ENCODE peak calls at places on chromosomes 16 and 17, in ten cellular contexts. S is natural killer cell; R is fibroblast of the conjunctiva; Z is heart right ventricle; B is Jurkat, Clone E6-1; Y is cardiac muscle cell; J is progenitor cell of endocrine pancreas; G is GM23248; F is GM03348; C is astrocyte. Q is an unnamed sample.
A peak's percentile ranks its signal among the peaks of the same experiment; 100 is the strongest.

GRCh38 chr17:49227436-49228261 is 2.9 kb downstream of the PHOSPHO1 start:
- DNase-seq in S (peak; percentile 73), R (peak; percentile 34), Z (peak; percentile 74), B (peak; percentile 75), Y (peak; percentile 81), J (peak; percentile 49), G (peak; percentile 66), F (peak; percentile 85), C (peak; percentile 23), Q (peak; percentile 79)

GRCh38 chr17:27496005-27496404 is 39.8 kb downstream of the KSR1 start:
- DNase-seq in S (no peak), R (no peak), Z (no peak), B (no peak), Y (no peak), J (no peak), G (no peak), F (no peak), C (no peak), Q (no peak)

GRCh38 chr17:28151001-28151400 is 108.5 kb downstream of the NLK start:
- DNase-seq in S (no peak), R (no peak), Z (no peak), B (no peak), Y (no peak), J (no peak), G (no peak), F (no peak), C (no peak), Q (no peak)

GRCh38 chr16:78199325-78200022 is 100.0 kb downstream of the WWOX start:
- DNase-seq in S (no peak), R (no peak), Z (no peak), B (no peak), Y (no peak), J (no peak), G (no peak), F (no peak), C (no peak), Q (no peak)

GRCh38 chr16:27481282-27481934 is 68.3 kb downstream of the GTF3C1 start:
- DNase-seq in S (no peak), R (no peak), Z (no peak), B (no peak), Y (no peak), J (no peak), G (no peak), F (no peak), C (no peak), Q (no peak)

GRCh38 chr17:73641779-73642580 is 2.3 kb downstream of the SDK2 start:
- DNase-seq in S (no peak), R (no peak), Z (no peak), B (no peak), Y (no peak), J (no peak), G (no peak), F (no peak), C (no peak), Q (no peak)

GRCh38 chr16:50711862-50712567 is 18.6 kb downstream of the NOD2 start:
- DNase-seq in S (no peak), R (no peak), Z (peak; percentile 68), B (no peak), Y (no peak), J (no peak), G (no peak), F (no peak), C (no peak), Q (peak; percentile 45)

GRCh38 chr17:39908789-39909352 is 9.6 kb downstream of the GSDMB start:
- DNase-seq in S (no peak), R (no peak), Z (no peak), B (no peak), Y (no peak), J (no peak), G (no peak), F (no peak), C (no peak), Q (no peak)

GRCh38 chr16:11202260-11203091 is 53.5 kb downstream of the SOCS1 start:
- DNase-seq in S (no peak), R (no peak), Z (no peak), B (no peak), Y (no peak), J (no peak), G (peak; percentile 66), F (peak; percentile 52), C (no peak), Q (no peak)

GRCh38 chr16:84806256-84806889 is 13.4 kb upstream of the CRISPLD2 start:
- DNase-seq in S (no peak), R (peak; percentile 51), Z (peak; percentile 53), B (no peak), Y (no peak), J (no peak), G (peak; percentile 88), F (peak; percentile 89), C (peak; percentile 92), Q (no peak)

GRCh38 chr17:77287432-77288068 is 146.8 kb downstream of the SEC14L1 start:
- DNase-seq in S (no peak), R (peak; percentile 47), Z (peak; percentile 54), B (no peak), Y (peak; percentile 84), J (no peak), G (peak; percentile 95), F (peak; percentile 87), C (peak; percentile 95), Q (peak; percentile 77)

GRCh38 chr17:82114872-82115271 is 16.8 kb upstream of the FASN start:
- DNase-seq in S (no peak), R (no peak), Z (no peak), B (no peak), Y (no peak), J (no peak), G (no peak), F (no peak), C (no peak), Q (no peak)

GRCh38 chr16:49856741-49857330 is 924 bp upstream of the ZNF423 start:
- DNase-seq in S (no peak), R (peak; percentile 60), Z (peak; percentile 83), B (no peak), Y (peak; percentile 87), J (peak; percentile 67), G (peak; percentile 88), F (peak; percentile 87), C (peak; percentile 79), Q (peak; percentile 64)

GRCh38 chr16:78163772-78164391 is 64.4 kb downstream of the WWOX start:
- DNase-seq in S (no peak), R (no peak), Z (no peak), B (no peak), Y (no peak), J (no peak), G (no peak), F (no peak), C (no peak), Q (peak; percentile 10)

GRCh38 chr16:69927056-69927757 is 23.9 kb upstream of the CLEC18A start:
- DNase-seq in S (no peak), R (peak; percentile 53), Z (peak; percentile 66), B (no peak), Y (peak; percentile 56), J (no peak), G (peak; percentile 77), F (peak; percentile 79), C (peak; percentile 85), Q (no peak)

GRCh38 chr17:17876959-17877547 is 40.3 kb upstream of the SREBF1 start:
- DNase-seq in S (no peak), R (no peak), Z (peak; percentile 39), B (no peak), Y (peak; percentile 23), J (no peak), G (peak; percentile 61), F (peak; percentile 27), C (peak; percentile 36), Q (no peak)

GRCh38 chr16:84929421-84930297 is 81.7 kb downstream of the ZDHHC7 start:
- DNase-seq in S (no peak), R (no peak), Z (no peak), B (no peak), Y (no peak), J (no peak), G (peak; percentile 70), F (no peak), C (no peak), Q (no peak)

GRCh38 chr17:48997103-48997826 is at the start of gene IGF2BP1:
- DNase-seq in S (peak; percentile 26), R (no peak), Z (no peak), B (peak; percentile 46), Y (peak; percentile 87), J (peak; percentile 59), G (peak; percentile 80), F (peak; percentile 63), C (no peak), Q (peak; percentile 42)

GRCh38 chr17:39225974-39226683 is 384 bp upstream of the STAC2 start:
- DNase-seq in S (no peak), R (no peak), Z (peak; percentile 77), B (no peak), Y (peak; percentile 89), J (peak; percentile 53), G (peak; percentile 57), F (peak; percentile 80), C (no peak), Q (peak; percentile 67)

GRCh38 chr17:62664336-62665120 is 37.1 kb downstream of the MRC2 start:
- DNase-seq in S (no peak), R (no peak), Z (no peak), B (no peak), Y (no peak), J (no peak), G (no peak), F (peak; percentile 5), C (no peak), Q (no peak)

GRCh38 chr16:86044241-86044671 is 145.3 kb downstream of the IRF8 start:
- DNase-seq in S (peak; percentile 40), R (peak; percentile 14), Z (peak; percentile 46), B (peak; percentile 33), Y (peak; percentile 72), J (peak; percentile 39), G (peak; percentile 61), F (peak; percentile 74), C (peak; percentile 12), Q (no peak)

GRCh38 chr17:58487589-58488427 is at the start of gene HSF5:
- DNase-seq in S (peak; percentile 77), R (no peak), Z (peak; percentile 29), B (no peak), Y (no peak), J (no peak), G (no peak), F (no peak), C (no peak), Q (no peak)

GRCh38 chr16:75580-76501 is 2.2 kb upstream of the MPG start:
- DNase-seq in S (no peak), R (peak; percentile 84), Z (peak; percentile 84), B (peak; percentile 69), Y (no peak), J (no peak), G (peak; percentile 88), F (peak; percentile 91), C (peak; percentile 67), Q (peak; percentile 12)

Q was measured in NCI-H510A treated with DMSO at 0.1 percent for 48 hours.